ENCODE peak calls at places on chromosomes 13 and 19, in nine cellular contexts. S is amygdala; B is Kasumi-1; Q is AG09309; F is hypothalamus; E is NAMALWA; H is suprapubic skin; O is substantia nigra; I is activated naive CD4-positive, alpha-beta T cell treated with anti-CD3 and anti-CD28 coated beads for 36 hours. P is an unnamed sample.
A peak's percentile ranks its signal among the peaks of the same experiment; 100 is the strongest.

GRCh38 chr13:114128624-114129522 is 3.5 kb downstream of the RASA3 start:
- DNase-seq in S (peak; percentile 41), B (peak; percentile 83), Q (peak; percentile 67), F (peak; percentile 14), E (peak; percentile 86), H (peak; percentile 89), O (no peak), I (peak; percentile 96), P (no peak)

GRCh38 chr13:105272660-105273631 is 1262.5 kb downstream of the EFNB2 start:
- DNase-seq in S (no peak), B (peak; percentile 86), Q (no peak), F (no peak), E (peak; percentile 37), H (no peak), O (no peak), I (no peak), P (no peak)

GRCh38 chr13:45811891-45812583 is 39.5 kb downstream of the SIAH3 start:
- DNase-seq in S (no peak), B (no peak), Q (no peak), F (no peak), E (no peak), H (no peak), O (no peak), I (no peak), P (no peak)

GRCh38 chr13:110713981-110714797 is 689 bp downstream of the ING1 start:
- DNase-seq in S (peak; percentile 24), B (peak; percentile 15), Q (no peak), F (peak; percentile 64), E (peak; percentile 78), H (no peak), O (peak; percentile 42), I (peak; percentile 82), P (no peak)

GRCh38 chr19:13033819-13034611 is 38.7 kb downstream of the NFIX start:
- DNase-seq in S (peak; percentile 69), B (peak; percentile 53), Q (no peak), F (peak; percentile 75), E (peak; percentile 72), H (no peak), O (peak; percentile 75), I (peak; percentile 56), P (no peak)

GRCh38 chr19:1259873-1260748 is 9.0 kb upstream of the CIRBP start:
- DNase-seq in S (no peak), B (no peak), Q (no peak), F (no peak), E (peak; percentile 75), H (no peak), O (no peak), I (peak; percentile 70), P (no peak)

GRCh38 chr13:37870895-37871550 is 1.5 kb upstream of the TRPC4 start:
- DNase-seq in S (no peak), B (no peak), Q (no peak), F (no peak), E (no peak), H (no peak), O (no peak), I (no peak), P (no peak)

GRCh38 chr19:38395381-38396127 is 7.1 kb downstream of the SPRED3 start:
- DNase-seq in S (no peak), B (no peak), Q (no peak), F (no peak), E (no peak), H (no peak), O (no peak), I (peak; percentile 49), P (no peak)

GRCh38 chr19:4066176-4066606 is 508 bp downstream of the ZBTB7A start:
- DNase-seq in S (peak; percentile 86), B (no peak), Q (no peak), F (peak; percentile 82), E (no peak), H (no peak), O (peak; percentile 72), I (peak; percentile 31), P (no peak)

GRCh38 chr13:74288361-74288911 is 154.2 kb upstream of the KLF12 start:
- DNase-seq in S (peak; percentile 18), B (no peak), Q (no peak), F (peak; percentile 38), E (peak; percentile 38), H (no peak), O (peak; percentile 28), I (peak; percentile 28), P (no peak)

GRCh38 chr19:48509467-48510194 is 2.0 kb downstream of the LMTK3 start:
- DNase-seq in S (peak; percentile 31), B (no peak), Q (no peak), F (no peak), E (no peak), H (no peak), O (no peak), I (no peak), P (no peak)

GRCh38 chr19:46000497-46001246 is 5.4 kb downstream of the CCDC61 start:
- DNase-seq in S (peak; percentile 78), B (no peak), Q (no peak), F (peak; percentile 76), E (peak; percentile 58), H (no peak), O (peak; percentile 26), I (peak; percentile 76), P (no peak)

GRCh38 chr19:19334063-19334988 is 13.7 kb downstream of the MAU2 start:
- DNase-seq in S (no peak), B (no peak), Q (no peak), F (no peak), E (no peak), H (no peak), O (no peak), I (no peak), P (no peak)

P was measured in non-pigmented ciliary epithelial cell.